ENCODE peak calls at places on chromosomes 2 and 18, in five cellular contexts. N is HEK293T, V is HepG2, Y is H1, S is GM12878. R is an unnamed sample.

GRCh38 chr2:55155764-55156221 is 76.3 kb downstream of the CLHC1 start:
- DNase-seq in S (no peak), Y (no peak), V (no peak), N (no peak), R (no peak)

GRCh38 chr2:45879406-45879805 is 227.9 kb downstream of the PRKCE start:
- DNase-seq in V (no peak), N (no peak), Y (no peak), S (no peak), R (no peak)

GRCh38 chr2:73281244-73281643 is 3.0 kb downstream of the FBXO41 start:
- DNase-seq in S (no peak), Y (no peak), V (no peak), N (no peak), R (no peak)

GRCh38 chr2:169485650-169486138 is 6.4 kb downstream of the BBS5 start:
- DNase-seq in N (no peak), S (no peak), Y (no peak), V (peak; percentile 92), R (no peak)

GRCh38 chr18:64207818-64208217 is 58.9 kb upstream of the LINC00305 start:
- DNase-seq in V (no peak), Y (no peak), S (no peak), N (no peak), R (no peak)

GRCh38 chr18:13500227-13500865 is 226.0 kb downstream of the FAM210A start:
- DNase-seq in Y (peak; percentile 57), S (no peak), N (peak; percentile 25), V (peak; percentile 8), R (peak; percentile 78)

GRCh38 chr18:79625195-79625923 is 54.2 kb upstream of the CTDP1 start:
- DNase-seq in N (no peak), Y (no peak), V (no peak), S (peak; percentile 79), R (no peak)

GRCh38 chr2:89851583-89851905 is 1160.1 kb downstream of the RPIA start:
- DNase-seq in V (no peak), S (no peak), Y (no peak), N (no peak), R (no peak)

GRCh38 chr2:23992931-23993330 is 17.0 kb upstream of the MFSD2B start:
- DNase-seq in S (no peak), Y (no peak), V (no peak), N (no peak), R (no peak)

GRCh38 chr2:23994567-23994966 is 15.3 kb upstream of the MFSD2B start:
- DNase-seq in N (no peak), Y (no peak), S (no peak), V (no peak), R (no peak)

GRCh38 chr2:23988371-23988770 is 21.5 kb upstream of the MFSD2B start:
- DNase-seq in S (no peak), V (peak; percentile 13), N (no peak), Y (no peak), R (no peak)

DNA sequence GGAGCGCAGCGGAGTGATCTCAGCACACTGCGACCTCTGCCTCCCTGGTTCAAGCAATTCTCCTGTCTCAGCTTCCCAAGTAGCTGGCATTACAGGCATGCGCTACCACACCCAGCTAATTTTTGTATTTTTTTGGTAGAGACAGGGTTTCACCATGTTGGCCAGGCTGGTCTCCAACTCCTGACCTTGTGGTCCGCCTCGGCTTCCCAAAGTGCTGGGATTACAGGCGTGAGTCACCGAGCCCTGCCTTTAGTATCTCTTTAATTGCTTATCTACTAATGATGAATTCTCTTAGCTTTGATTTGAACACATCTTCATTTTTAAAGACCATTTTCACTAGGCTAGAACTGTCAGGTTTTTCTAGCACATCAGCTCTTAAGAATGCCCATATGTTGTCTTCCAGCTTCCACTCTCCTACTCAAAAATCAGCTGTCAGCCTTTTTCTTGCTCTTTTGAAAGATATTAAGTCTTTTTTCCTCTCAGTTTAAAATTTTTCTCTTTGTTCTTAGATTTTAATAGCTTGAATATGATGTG is 16.1 kb upstream of the MFSD2B start:
- DNase-seq in S (no peak), V (no peak), Y (no peak), N (no peak), R (no peak)
- TF ChIP-seq SUZ12 in S (no peak), V (no peak), Y (no peak), N (no peak), R (no peak)

GRCh38 chr2:199339826-199340605 is 117.7 kb downstream of the SATB2 start:
- DNase-seq in N (no peak), V (no peak), S (no peak), Y (no peak), R (no peak)
- TF ChIP-seq SUZ12 in N (no peak), V (no peak), S (no peak), Y (no peak), R (no peak)

GRCh38 chr2:16680294-16680693 is 14.7 kb upstream of the CYRIA start:
- DNase-seq in S (no peak), V (no peak), N (no peak), Y (no peak), R (no peak)

GRCh38 chr2:16684676-16685339 is 19.2 kb upstream of the CYRIA start:
- DNase-seq in V (no peak), N (no peak), Y (no peak), S (no peak), R (no peak)

GRCh38 chr2:16683576-16683975 is 17.9 kb upstream of the CYRIA start:
- DNase-seq in Y (no peak), V (no peak), S (no peak), N (no peak), R (no peak)

GRCh38 chr2:16685340-16685715 is 19.7 kb upstream of the CYRIA start:
- DNase-seq in S (no peak), V (no peak), Y (no peak), N (no peak), R (no peak)

DNA sequence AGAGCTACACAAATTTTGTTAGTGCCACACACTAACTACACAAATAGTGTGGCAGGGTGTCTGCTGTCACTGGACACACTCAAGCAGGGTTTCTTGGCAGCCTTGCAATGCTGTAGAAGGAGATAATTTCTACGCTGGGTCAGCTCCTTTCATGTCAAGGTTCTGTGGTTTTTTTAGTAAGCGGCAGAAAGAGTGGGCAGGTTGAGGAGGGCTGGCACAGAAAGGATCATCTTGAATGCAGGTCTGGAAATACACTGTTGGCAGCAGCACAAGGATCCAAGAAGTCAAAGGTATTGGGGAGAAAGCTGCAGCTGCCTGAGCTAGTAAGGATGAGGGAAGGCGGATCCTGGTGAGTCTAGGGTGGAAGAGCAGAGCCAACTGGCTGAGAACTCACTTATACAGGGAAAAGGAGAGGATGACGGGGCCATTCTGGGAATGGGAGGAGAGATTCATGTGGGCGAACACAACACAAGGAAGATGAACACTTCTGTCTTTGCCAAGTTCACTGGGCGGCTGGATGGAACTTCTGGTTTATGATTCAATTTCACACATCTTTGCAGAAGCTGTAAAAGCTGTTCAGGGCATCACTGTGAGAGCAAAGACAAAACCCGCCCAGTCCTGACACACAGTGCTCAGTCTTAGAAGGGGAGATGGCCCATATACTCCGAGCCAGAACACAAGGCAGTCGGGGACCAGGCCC is 16.9 kb upstream of the CYRIA start:
- DNase-seq in S (no peak), Y (no peak), N (no peak), V (no peak), R (no peak)
- TF ChIP-seq SUZ12 in S (no peak), Y (no peak), N (no peak), V (no peak), R (no peak)

GRCh38 chr2:232897971-232898408 is 27.9 kb downstream of the SNORC start:
- DNase-seq in S (no peak), Y (no peak), N (no peak), V (no peak), R (no peak)

GRCh38 chr2:232903989-232904388 is 33.9 kb downstream of the SNORC start:
- DNase-seq in S (no peak), Y (no peak), N (no peak), V (no peak), R (no peak)

GRCh38 chr2:232901711-232902578 is 31.9 kb downstream of the SNORC start:
- DNase-seq in N (no peak), S (no peak), V (peak; percentile 60), Y (no peak), R (peak; percentile 42)

GRCh38 chr2:232898592-232899541 is 28.8 kb downstream of the SNORC start:
- DNase-seq in Y (no peak), N (no peak), V (no peak), S (no peak), R (no peak)

GRCh38 chr2:232900811-232901701 is 31.0 kb downstream of the SNORC start:
- DNase-seq in Y (no peak), N (no peak), V (no peak), S (no peak), R (peak; percentile 47)
- TF ChIP-seq SUZ12 in Y (no peak), N (no peak), V (no peak), S (no peak), R (no peak)

DNA sequence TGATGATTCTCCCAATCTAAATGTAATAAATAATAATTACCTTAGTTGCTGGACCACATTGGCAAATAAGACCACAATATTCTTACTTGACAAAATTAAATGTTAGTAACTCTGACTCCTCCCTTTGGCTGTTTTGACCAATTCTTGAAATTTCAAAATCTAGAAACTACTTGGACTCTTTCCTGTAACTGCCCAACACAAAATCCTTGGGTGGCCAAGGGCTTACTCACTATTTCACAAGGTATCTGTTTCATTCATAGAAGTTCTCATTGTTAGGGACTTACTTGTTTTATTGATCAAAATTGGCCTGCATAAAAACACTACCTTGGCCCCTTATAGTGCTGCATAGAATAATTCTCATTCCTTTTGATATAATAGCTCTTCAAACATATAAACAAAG is 19.4 kb downstream of the CDH20 start:
- DNase-seq in Y (no peak), V (no peak), S (no peak), N (no peak), R (no peak)
- TF ChIP-seq SUZ12 in Y (no peak), V (no peak), S (no peak), N (no peak), R (no peak)

GRCh38 chr2:1054399-1054798 is 103.8 kb downstream of the SNTG2 start:
- DNase-seq in N (no peak), V (no peak), S (no peak), Y (no peak), R (no peak)

GRCh38 chr2:1053781-1054180 is 103.1 kb downstream of the SNTG2 start:
- DNase-seq in N (no peak), Y (no peak), S (no peak), V (no peak), R (no peak)

GRCh38 chr2:1051585-1051984 is 100.9 kb downstream of the SNTG2 start:
- DNase-seq in Y (no peak), V (no peak), S (no peak), N (no peak), R (no peak)

GRCh38 chr2:1052671-1053270 is 102.1 kb downstream of the SNTG2 start:
- DNase-seq in N (no peak), V (no peak), S (no peak), Y (no peak), R (no peak)

GRCh38 chr2:1055014-1055595 is 104.5 kb downstream of the SNTG2 start:
- DNase-seq in V (no peak), N (no peak), S (no peak), Y (no peak), R (no peak)
- TF ChIP-seq SUZ12 in V (no peak), N (no peak), S (no peak), Y (no peak), R (no peak)

GRCh38 chr2:171225302-171225980 is 64.7 kb upstream of the TLK1 start:
- DNase-seq in N (no peak), V (peak; percentile 57), Y (no peak), S (no peak), R (no peak)
- TF ChIP-seq SUZ12 in N (no peak), V (no peak), Y (no peak), S (no peak), R (no peak)

GRCh38 chr2:241689306-241689705 is 2.7 kb upstream of the DTYMK start:
- DNase-seq in V (no peak), N (no peak), S (no peak), Y (no peak), R (no peak)
- TF ChIP-seq SUZ12 in V (no peak), N (no peak), S (no peak), Y (no peak), R (no peak)